ENCODE peak calls at places on chromosomes 4 and X, in eight cellular contexts. H is lower leg skin, M is dorsolateral prefrontal cortex, V is AG04449, J is upper lobe of right lung, X is cardiac muscle cell, O is astrocyte, E is fibroblast of lung. N is an unnamed sample.

GRCh38 chr4:57369446-57369845 is 259.3 kb upstream of the IGFBP7 start:
- DNase-seq in J (no peak), H (no peak), O (peak), V (no peak), E (no peak), X (no peak), M (no peak), N (no peak)

GRCh38 chr4:147408189-147408588 is 72.7 kb upstream of the EDNRA start:
- DNase-seq in X (no peak), V (no peak), E (no peak), J (no peak), O (no peak), M (no peak), H (no peak), N (no peak)

GRCh38 chr4:113065629-113066028 is 16.2 kb downstream of the ANK2 start:
- DNase-seq in J (no peak), X (no peak), O (no peak), M (no peak), V (no peak), E (no peak), H (no peak), N (no peak)

GRCh38 chrX:10922158-10922557 is 189.0 kb upstream of the HCCS start:
- DNase-seq in M (no peak), X (no peak), E (peak), H (no peak), O (peak), J (no peak), V (peak), N (peak)

GRCh38 chr4:153555730-153556440 is 89.7 kb downstream of the TMEM131L start:
- DNase-seq in M (no peak), E (peak), V (no peak), O (peak), X (peak), H (no peak), J (no peak), N (no peak)

GRCh38 chr4:155777971-155778710 is 19.3 kb downstream of the GUCY1B1 start:
- DNase-seq in J (no peak), X (no peak), V (no peak), H (no peak), O (peak), M (no peak), E (peak), N (no peak)

GRCh38 chr4:118743867-118744266 is 58.7 kb downstream of the METTL14 start:
- DNase-seq in M (no peak), J (no peak), H (no peak), O (no peak), E (no peak), V (no peak), X (no peak), N (no peak)

GRCh38 chrX:106039920-106040319 is 1.4 kb upstream of the SERPINA7 start:
- DNase-seq in O (no peak), M (no peak), V (no peak), X (peak), J (no peak), H (no peak), E (peak), N (no peak)

GRCh38 chr4:152997771-152998487 is 61.8 kb downstream of the FHDC1 start:
- DNase-seq in E (no peak), J (no peak), O (no peak), X (no peak), M (no peak), V (no peak), H (no peak), N (no peak)

GRCh38 chrX:136967965-136968364 is 65.8 kb downstream of the GPR101 start:
- DNase-seq in J (no peak), X (no peak), V (no peak), E (no peak), M (no peak), H (no peak), O (no peak), N (no peak)

GRCh38 chrX:112067601-112068000 is 15.0 kb downstream of the TRPC5 start:
- DNase-seq in J (no peak), M (no peak), E (no peak), V (no peak), O (no peak), X (no peak), H (no peak), N (no peak)

GRCh38 chr4:23773884-23774636 is 115.8 kb downstream of the PPARGC1A start:
- DNase-seq in M (no peak), E (no peak), V (no peak), X (no peak), J (no peak), H (no peak), O (no peak), N (no peak)

GRCh38 chr4:128916832-128917231 is 107.3 kb downstream of the JADE1 start:
- DNase-seq in X (no peak), V (no peak), H (no peak), M (no peak), E (no peak), O (no peak), J (no peak), N (no peak)

GRCh38 chr4:113738251-113738650 is 23.3 kb downstream of the CAMK2D start:
- DNase-seq in H (no peak), O (peak), V (peak), E (peak), M (no peak), X (no peak), J (no peak), N (no peak)

GRCh38 chr4:83240379-83240875 is 44.2 kb downstream of the COQ2 start:
- DNase-seq in H (no peak), X (no peak), M (no peak), V (no peak), J (no peak), O (no peak), E (no peak), N (no peak)

GRCh38 chrX:19852014-19853005 is 35.1 kb downstream of the SH3KBP1 start:
- DNase-seq in J (no peak), V (no peak), M (no peak), X (no peak), E (peak), O (peak), H (peak), N (no peak)

GRCh38 chrX:31038585-31039326 is 33.1 kb downstream of the FTHL17 start:
- DNase-seq in J (no peak), H (no peak), E (peak), O (peak), V (no peak), M (no peak), X (peak), N (peak)

GRCh38 chr4:149911371-149911770 is 95.7 kb upstream of the IQCM start:
- DNase-seq in M (no peak), J (no peak), H (no peak), V (no peak), E (no peak), X (no peak), O (no peak), N (no peak)

GRCh38 chr4:3257125-3257690 is 8.2 kb downstream of the MSANTD1 start:
- DNase-seq in M (no peak), E (no peak), X (no peak), O (no peak), H (peak), V (no peak), J (peak), N (no peak)

GRCh38 chrX:155048997-155049619 is 21.8 kb downstream of the CMC4 start:
- DNase-seq in V (no peak), O (no peak), M (no peak), H (no peak), E (peak), J (no peak), X (peak), N (no peak)

GRCh38 chrX:17613979-17614572 is 123.2 kb upstream of the SCML1 start:
- DNase-seq in O (peak), E (peak), H (no peak), J (peak), V (no peak), X (peak), M (no peak), N (peak)

GRCh38 chr4:54971474-54971950 is 153.9 kb downstream of the KDR start:
- DNase-seq in H (no peak), M (no peak), E (peak), V (no peak), J (no peak), O (peak), X (peak), N (peak)

GRCh38 chr4:106021737-106022410 is 126.6 kb downstream of the NPNT start:
- DNase-seq in E (no peak), O (peak), H (no peak), M (no peak), J (no peak), V (no peak), X (no peak), N (no peak)

GRCh38 chrX:69156638-69157037 is 8.6 kb downstream of the PJA1 start:
- DNase-seq in X (no peak), H (peak), V (no peak), O (no peak), M (no peak), J (no peak), E (no peak), N (no peak)

GRCh38 chr4:89312066-89312465 is 4.5 kb upstream of the GPRIN3 start:
- DNase-seq in V (no peak), O (peak), H (no peak), E (peak), M (no peak), X (no peak), J (no peak), N (no peak)

GRCh38 chrX:39133971-39134370 is 332.7 kb downstream of the MID1IP1 start:
- DNase-seq in J (no peak), V (no peak), O (no peak), M (no peak), E (no peak), X (peak), H (no peak), N (no peak)
- TF ChIP-seq CTCF in J (peak), V (no peak), O (no peak), M (peak), E (no peak), X (no peak), H (no peak), N (no peak)

GRCh38 chr4:185657699-185658098 is 122.4 kb upstream of the PDLIM3 start:
- DNase-seq in H (no peak), X (no peak), V (no peak), M (no peak), E (no peak), O (no peak), J (no peak), N (no peak)

GRCh38 chr4:185657191-185657590 is 121.9 kb upstream of the PDLIM3 start:
- DNase-seq in E (no peak), H (no peak), M (no peak), X (no peak), V (no peak), O (no peak), J (no peak), N (no peak)

GRCh38 chr4:185654965-185655554 is 119.8 kb upstream of the PDLIM3 start:
- DNase-seq in O (no peak), E (no peak), X (no peak), V (no peak), J (no peak), H (no peak), M (no peak), N (no peak)

GRCh38 chr4:185654311-185654710 is 119.0 kb upstream of the PDLIM3 start:
- DNase-seq in J (no peak), H (no peak), V (no peak), X (no peak), E (no peak), O (no peak), M (no peak), N (no peak)

DNA sequence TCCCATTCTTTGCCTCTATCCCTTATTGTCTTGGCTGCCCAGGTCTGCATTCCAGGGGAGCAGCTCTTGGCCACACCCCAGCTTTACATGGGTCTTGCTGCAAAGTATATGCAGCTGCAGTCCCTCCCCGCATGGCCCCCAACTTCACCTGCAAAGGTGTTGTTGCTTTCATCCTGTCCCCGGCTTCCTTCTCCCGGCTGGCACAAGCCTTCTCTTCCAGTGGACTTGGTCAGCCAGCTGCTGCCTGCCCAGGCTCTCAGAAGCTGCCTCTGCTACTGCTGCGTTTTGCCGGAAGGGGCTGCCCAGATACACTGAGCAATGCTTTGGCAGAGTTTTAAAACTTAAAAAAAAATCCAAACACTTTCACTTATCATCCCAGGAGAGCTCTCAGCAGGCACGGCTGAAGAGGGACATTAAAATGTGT is 121.2 kb upstream of the PDLIM3 start:
- DNase-seq in M (no peak), V (no peak), J (peak), O (peak), E (peak), X (peak), H (no peak), N (peak)
- H3K4me3 ChIP-seq in M (peak), V (no peak), J (peak), O (peak), E (no peak), X (no peak), H (no peak), N (no peak)

GRCh38 chrX:38656350-38656915 is 95.1 kb downstream of the TSPAN7 start:
- DNase-seq in O (no peak), X (no peak), M (no peak), E (no peak), J (no peak), V (no peak), H (no peak), N (no peak)
- TF ChIP-seq CTCF in O (no peak), X (no peak), M (no peak), E (no peak), J (no peak), V (no peak), H (no peak), N (no peak)

GRCh38 chr4:81912420-81912819 is 440.7 kb upstream of the RASGEF1B start:
- DNase-seq in X (no peak), H (no peak), E (no peak), M (no peak), O (no peak), V (no peak), J (no peak), N (no peak)

GRCh38 chr4:81915430-81915829 is 443.7 kb upstream of the RASGEF1B start:
- DNase-seq in H (no peak), X (no peak), J (no peak), O (no peak), V (no peak), E (no peak), M (no peak), N (no peak)

GRCh38 chr4:81919238-81919637 is 447.5 kb upstream of the RASGEF1B start:
- DNase-seq in M (no peak), O (no peak), J (no peak), H (no peak), V (no peak), X (peak), E (no peak), N (no peak)

GRCh38 chr4:81913427-81913878 is 441.7 kb upstream of the RASGEF1B start:
- DNase-seq in V (no peak), X (peak), O (no peak), E (peak), J (no peak), M (no peak), H (no peak), N (no peak)

DNA sequence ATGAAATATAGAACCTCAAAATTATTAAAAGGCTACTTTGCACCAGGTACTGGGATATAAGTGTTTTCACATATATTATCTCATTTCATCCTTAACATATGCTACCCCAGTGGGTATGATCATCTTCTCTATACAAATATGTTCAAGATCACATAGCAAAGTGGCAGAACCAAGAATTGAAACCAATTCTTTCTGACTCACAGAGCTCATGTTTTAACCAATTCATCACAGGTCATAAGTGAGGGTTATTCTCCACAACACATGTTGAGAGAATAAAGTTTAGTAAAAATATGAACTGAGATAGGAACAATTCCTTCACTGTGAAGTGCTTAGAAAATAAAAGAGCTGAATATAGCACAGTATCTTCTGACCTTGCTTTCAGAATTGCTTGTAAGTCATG is 442.9 kb upstream of the RASGEF1B start:
- DNase-seq in X (no peak), O (no peak), V (no peak), J (no peak), M (no peak), H (no peak), E (no peak), N (no peak)
- H3K4me3 ChIP-seq in X (no peak), O (no peak), V (no peak), J (no peak), M (no peak), H (no peak), E (no peak), N (no peak)

DNA sequence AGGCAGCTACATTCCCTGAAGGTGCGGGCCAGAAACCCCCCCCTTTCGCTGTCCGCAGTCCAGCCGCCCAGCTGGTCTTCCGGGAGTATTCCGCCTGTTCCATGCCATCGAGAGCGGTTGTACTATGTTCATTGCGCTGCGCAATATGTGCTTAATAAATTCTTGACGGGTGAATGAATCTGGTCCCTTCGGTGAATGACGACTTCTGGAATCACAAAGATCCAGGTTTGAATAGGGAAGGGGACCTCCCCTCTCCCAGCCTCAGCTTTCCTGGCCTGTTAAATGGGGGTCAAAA is 777 bp upstream of the TFE3 start:
- DNase-seq in X (no peak), E (no peak), J (no peak), O (no peak), V (no peak), M (no peak), H (no peak), N (no peak)
- TF ChIP-seq CTCF in X (no peak), E (no peak), J (no peak), O (no peak), V (no peak), M (no peak), H (no peak), N (no peak)

DNA sequence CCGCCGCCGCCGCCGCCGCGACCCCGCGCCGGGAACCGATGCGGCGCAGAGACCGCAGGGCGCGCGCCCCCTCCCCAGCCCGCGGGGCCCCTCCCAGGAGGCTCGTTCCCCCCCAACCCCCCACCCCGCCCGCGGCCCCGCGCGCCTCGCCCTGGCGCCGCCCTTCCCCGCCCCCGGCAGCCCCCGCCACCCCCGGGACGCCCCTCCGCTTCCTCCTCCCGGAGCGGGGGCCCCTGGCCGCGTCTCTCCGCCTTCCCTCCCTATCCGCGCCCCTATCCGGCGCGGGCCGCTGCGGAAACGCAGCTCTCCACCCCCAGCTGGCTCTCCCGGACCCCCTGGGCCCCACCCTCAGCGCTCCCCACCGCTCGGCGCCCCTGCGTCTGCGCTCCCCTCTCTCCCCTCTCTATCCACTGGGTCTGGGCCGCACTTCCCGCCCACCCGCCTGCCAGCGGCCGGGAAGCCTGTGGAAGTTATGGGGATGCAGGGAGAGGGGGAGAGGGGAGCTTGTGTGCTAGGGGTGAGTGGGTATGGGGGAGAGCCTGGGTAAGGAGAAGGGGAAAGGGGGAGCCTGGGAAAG is at the start of gene TMEM271:
- DNase-seq in H (peak), E (no peak), X (no peak), V (no peak), M (no peak), O (no peak), J (no peak), N (no peak)
- H3K4me3 ChIP-seq in H (no peak), E (no peak), X (peak), V (no peak), M (peak), O (no peak), J (no peak), N (no peak)

GRCh38 chr4:88054909-88055308 is 47.5 kb downstream of the PKD2 start:
- DNase-seq in O (peak), E (peak), H (no peak), V (no peak), X (peak), M (no peak), J (no peak), N (no peak)
- TF ChIP-seq CTCF in O (peak), E (peak), H (no peak), V (peak), X (peak), M (peak), J (peak), N (peak)

GRCh38 chrX:138711399-138712347 is at the start of gene FGF13:
- DNase-seq in E (peak), M (no peak), H (no peak), V (no peak), J (peak), X (peak), O (no peak), N (no peak)
- H3K4me3 ChIP-seq in E (no peak), M (peak), H (no peak), V (no peak), J (peak), X (peak), O (peak), N (no peak)